ENCODE peak calls at places on chromosomes 5 and 9, in five cellular contexts. A, O, R, D and M are unnamed samples.

GRCh38 chr5:143355710-143356109 is 47.8 kb downstream of the NR3C1 start:
- DNase-seq in O (peak), A (peak), D (no peak), R (peak), M (no peak)

GRCh38 chr9:127921592-127922120 is 4.8 kb upstream of the ST6GALNAC4 start:
- DNase-seq in O (peak), R (no peak), D (peak), A (no peak), M (no peak)

GRCh38 chr9:114434878-114435311 is 47.1 kb upstream of the AKNA start:
- DNase-seq in O (peak), A (no peak), R (no peak), D (no peak), M (no peak)

GRCh38 chr5:137075163-137075970 is 423.8 kb downstream of the SPOCK1 start:
- DNase-seq in R (peak), A (no peak), D (peak), O (peak), M (no peak)

GRCh38 chr9:120366646-120367019 is 213.3 kb downstream of the CDK5RAP2 start:
- DNase-seq in D (no peak), O (peak), R (no peak), A (no peak), M (no peak)

GRCh38 chr9:127785933-127786772 is at the start of gene CDK9:
- DNase-seq in D (peak), A (peak), O (peak), R (peak), M (peak)

GRCh38 chr5:160198886-160199409 is 30.4 kb upstream of the FABP6 start:
- DNase-seq in A (no peak), D (no peak), R (no peak), O (no peak), M (no peak)

GRCh38 chr5:41831155-41831554 is 39.1 kb downstream of the OXCT1 start:
- DNase-seq in A (no peak), D (no peak), R (no peak), O (no peak), M (no peak)

GRCh38 chr9:89386797-89387196 is 68.5 kb downstream of the SECISBP2 start:
- DNase-seq in D (no peak), O (no peak), R (no peak), A (no peak), M (no peak)

GRCh38 chr9:121604242-121604641 is 47.2 kb upstream of the DAB2IP start:
- DNase-seq in R (no peak), O (no peak), A (no peak), D (no peak), M (peak)

GRCh38 chr5:43422143-43422542 is 10.0 kb upstream of the CCL28 start:
- DNase-seq in D (no peak), R (no peak), O (peak), A (no peak), M (no peak)

GRCh38 chr9:134165357-134166315 is 1.3 kb upstream of the RNU6ATAC start:
- DNase-seq in D (peak), R (no peak), O (peak), A (no peak), M (no peak)

GRCh38 chr9:128913048-128913900 is 7.5 kb upstream of the PHYHD1 start:
- DNase-seq in R (no peak), O (no peak), A (no peak), D (no peak), M (no peak)

GRCh38 chr9:72648811-72649414 is 127.5 kb downstream of the TMC1 start:
- DNase-seq in R (no peak), O (no peak), D (no peak), A (no peak), M (no peak)

GRCh38 chr5:118679123-118679940 is 309.0 kb downstream of the DTWD2 start:
- DNase-seq in O (no peak), D (no peak), A (no peak), R (no peak), M (no peak)

GRCh38 chr5:131473731-131474130 is 161.3 kb downstream of the RAPGEF6 start:
- DNase-seq in A (no peak), O (no peak), D (no peak), R (no peak), M (no peak)

GRCh38 chr5:135823799-135824366 is 10.6 kb upstream of the SLC25A48 start:
- DNase-seq in R (no peak), D (peak), O (no peak), A (no peak), M (no peak)

GRCh38 chr9:7844283-7844682 is 44.7 kb upstream of the DMAC1 start:
- DNase-seq in R (no peak), A (no peak), O (peak), D (no peak), M (peak)

GRCh38 chr5:82031220-82032119 is 59.6 kb downstream of the ATG10 start:
- DNase-seq in R (no peak), O (no peak), D (no peak), A (no peak), M (no peak)

GRCh38 chr5:56085205-56085604 is 90.4 kb upstream of the IL6ST start:
- DNase-seq in D (no peak), R (no peak), O (no peak), A (no peak), M (no peak)

GRCh38 chr5:72604111-72604792 is 97.0 kb upstream of the ZNF366 start:
- DNase-seq in D (no peak), R (no peak), O (peak), A (no peak), M (no peak)

GRCh38 chr9:131398204-131398603 is 4.3 kb downstream of the PRRC2B start:
- DNase-seq in A (no peak), O (no peak), R (no peak), D (no peak), M (peak)

GRCh38 chr5:133713746-133714145 is 101.4 kb upstream of the FSTL4 start:
- DNase-seq in R (no peak), O (peak), A (no peak), D (no peak), M (no peak)

GRCh38 chr9:109232449-109232848 is 65.4 kb upstream of the FRRS1L start:
- DNase-seq in A (no peak), O (peak), R (no peak), D (no peak), M (no peak)

GRCh38 chr5:651296-652022 is 39.3 kb downstream of the CEP72 start:
- DNase-seq in D (no peak), A (no peak), O (no peak), R (no peak), M (no peak)

GRCh38 chr5:9851458-9851857 is 221.3 kb upstream of the TAS2R1 start:
- DNase-seq in A (no peak), D (no peak), R (no peak), O (peak), M (no peak)

GRCh38 chr9:70470050-70471015 is 55.9 kb upstream of the KLF9 start:
- DNase-seq in O (no peak), R (no peak), D (no peak), A (no peak), M (no peak)

GRCh38 chr5:102617857-102618187 is 119.0 kb upstream of the SLCO6A1 start:
- DNase-seq in O (no peak), R (no peak), D (no peak), A (no peak), M (no peak)

GRCh38 chr5:74546796-74547195 is 93.7 kb downstream of the ENC1 start:
- DNase-seq in A (no peak), R (no peak), D (no peak), O (peak), M (no peak)